ENCODE peak calls at places on chromosomes 11 and 22, in four cellular contexts. One of them, this sample, is unnamed.

GRCh38 chr22:49973018-49973965 is 12.7 kb downstream of the PIM3 start:
- DNase-seq in transverse colon: no peak
- DNase-seq in spleen: no peak
- DNase-seq in GM12892: no peak
- DNase-seq in this sample: no peak

GRCh38 chr11:37442576-37442975 is 844.5 kb upstream of the RAG2 start:
- DNase-seq in transverse colon: no peak
- DNase-seq in GM12892: no peak
- DNase-seq in spleen: no peak
- DNase-seq in this sample: no peak

GRCh38 chr11:63719987-63720386 is 38.7 kb downstream of the RTN3 start:
- DNase-seq in GM12892: no peak
- DNase-seq in transverse colon: no peak
- DNase-seq in spleen: no peak
- DNase-seq in this sample: no peak

GRCh38 chr11:73240190-73240781 is 22.2 kb downstream of the P2RY2 start:
- DNase-seq in GM12892: no peak
- DNase-seq in transverse colon: no peak
- DNase-seq in spleen: peak
- DNase-seq in this sample: no peak

GRCh38 chr22:46326066-46326680 is 9.3 kb upstream of the TRMU start:
- DNase-seq in GM12892: no peak
- DNase-seq in spleen: peak
- DNase-seq in transverse colon: no peak
- DNase-seq in this sample: no peak

GRCh38 chr11:19777032-19777341 is 64.3 kb downstream of the NAV2 start:
- DNase-seq in GM12892: peak
- DNase-seq in spleen: no peak
- DNase-seq in transverse colon: peak
- DNase-seq in this sample: no peak

GRCh38 chr11:64713031-64713780 is 9.8 kb downstream of the NRXN2 start:
- DNase-seq in spleen: no peak
- DNase-seq in transverse colon: peak
- DNase-seq in GM12892: no peak
- DNase-seq in this sample: no peak

GRCh38 chr11:132718711-132719641 is 813.3 kb downstream of the OPCML start:
- DNase-seq in spleen: no peak
- DNase-seq in GM12892: no peak
- DNase-seq in transverse colon: peak
- DNase-seq in this sample: no peak

GRCh38 chr11:56783448-56784041 is 35.0 kb upstream of the OR9G4 start:
- DNase-seq in transverse colon: no peak
- DNase-seq in GM12892: no peak
- DNase-seq in spleen: no peak
- DNase-seq in this sample: no peak

GRCh38 chr11:85759915-85760314 is 51.0 kb downstream of the SYTL2 start:
- DNase-seq in transverse colon: no peak
- DNase-seq in GM12892: no peak
- DNase-seq in spleen: no peak
- DNase-seq in this sample: no peak

GRCh38 chr11:85758026-85758425 is 52.9 kb downstream of the SYTL2 start:
- DNase-seq in transverse colon: no peak
- DNase-seq in GM12892: no peak
- DNase-seq in spleen: no peak
- DNase-seq in this sample: no peak

GRCh38 chr11:85758480-85759039 is 52.4 kb downstream of the SYTL2 start:
- DNase-seq in spleen: no peak
- DNase-seq in transverse colon: no peak
- DNase-seq in GM12892: no peak
- DNase-seq in this sample: no peak

GRCh38 chr11:85755285-85755684 is 55.7 kb downstream of the SYTL2 start:
- DNase-seq in transverse colon: no peak
- DNase-seq in spleen: no peak
- DNase-seq in GM12892: no peak
- DNase-seq in this sample: no peak

DNA sequence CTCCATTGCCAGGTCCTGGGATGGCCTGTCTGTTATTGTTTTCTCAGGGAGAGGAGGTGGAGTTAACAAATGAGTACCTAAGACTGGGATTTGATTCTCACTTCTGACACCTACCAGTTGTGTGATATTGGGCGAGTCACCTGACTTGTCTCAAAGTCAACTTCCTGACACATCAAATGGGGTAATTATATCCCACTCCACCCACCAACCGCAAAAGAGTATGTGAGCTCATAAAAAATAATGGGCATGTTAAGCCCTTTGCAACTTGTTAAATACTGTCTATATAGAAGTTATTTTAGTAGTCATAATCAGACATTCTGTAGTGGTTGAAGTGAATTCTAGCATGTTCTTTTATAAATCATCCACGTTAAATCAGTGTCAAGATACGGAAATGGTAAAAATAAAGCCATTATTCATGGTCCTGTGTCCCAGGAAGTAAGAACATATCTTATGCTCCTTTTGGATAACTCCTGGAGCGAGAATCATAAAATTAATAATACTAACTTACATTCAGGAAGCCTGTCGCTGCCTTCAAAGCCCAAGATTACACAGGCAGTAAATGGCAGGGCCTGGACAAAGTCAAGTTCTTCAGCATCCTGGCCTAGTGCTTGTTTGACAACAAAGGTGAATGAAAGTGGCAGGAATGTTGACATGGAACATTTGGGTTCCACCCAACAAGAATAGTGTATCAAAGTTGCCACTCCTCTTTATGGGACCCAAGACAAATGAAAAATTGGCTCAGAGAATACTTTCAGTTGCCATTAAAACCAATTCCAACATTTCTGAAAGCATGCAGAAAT is 54.3 kb downstream of the SYTL2 start:
- DNase-seq in GM12892: no peak
- DNase-seq in spleen: no peak
- DNase-seq in transverse colon: peak
- DNase-seq in this sample: no peak
- TF ChIP-seq POLR2AphosphoS5 in GM12892: no peak
- TF ChIP-seq POLR2AphosphoS5 in spleen: no peak
- TF ChIP-seq POLR2AphosphoS5 in transverse colon: peak
- TF ChIP-seq POLR2AphosphoS5 in this sample: no peak

GRCh38 chr11:117199061-117199915 is at the start of gene TAGLN:
- DNase-seq in transverse colon: peak
- DNase-seq in spleen: no peak
- DNase-seq in GM12892: no peak
- DNase-seq in this sample: no peak

GRCh38 chr11:117201516-117201866 is 2.3 kb downstream of the TAGLN start:
- DNase-seq in GM12892: no peak
- DNase-seq in transverse colon: no peak
- DNase-seq in spleen: no peak
- DNase-seq in this sample: no peak

GRCh38 chr11:117198613-117199012 is 557 bp upstream of the TAGLN start:
- DNase-seq in spleen: no peak
- DNase-seq in transverse colon: no peak
- DNase-seq in GM12892: no peak
- DNase-seq in this sample: no peak

GRCh38 chr11:117200813-117201515 is 1.8 kb downstream of the TAGLN start:
- DNase-seq in spleen: no peak
- DNase-seq in transverse colon: no peak
- DNase-seq in GM12892: no peak
- DNase-seq in this sample: no peak

GRCh38 chr11:117199916-117200812 is 994 bp downstream of the TAGLN start:
- DNase-seq in GM12892: no peak
- DNase-seq in spleen: no peak
- DNase-seq in transverse colon: no peak
- DNase-seq in this sample: no peak
- TF ChIP-seq POLR2AphosphoS5 in GM12892: no peak
- TF ChIP-seq POLR2AphosphoS5 in spleen: no peak
- TF ChIP-seq POLR2AphosphoS5 in transverse colon: no peak
- TF ChIP-seq POLR2AphosphoS5 in this sample: no peak

DNA sequence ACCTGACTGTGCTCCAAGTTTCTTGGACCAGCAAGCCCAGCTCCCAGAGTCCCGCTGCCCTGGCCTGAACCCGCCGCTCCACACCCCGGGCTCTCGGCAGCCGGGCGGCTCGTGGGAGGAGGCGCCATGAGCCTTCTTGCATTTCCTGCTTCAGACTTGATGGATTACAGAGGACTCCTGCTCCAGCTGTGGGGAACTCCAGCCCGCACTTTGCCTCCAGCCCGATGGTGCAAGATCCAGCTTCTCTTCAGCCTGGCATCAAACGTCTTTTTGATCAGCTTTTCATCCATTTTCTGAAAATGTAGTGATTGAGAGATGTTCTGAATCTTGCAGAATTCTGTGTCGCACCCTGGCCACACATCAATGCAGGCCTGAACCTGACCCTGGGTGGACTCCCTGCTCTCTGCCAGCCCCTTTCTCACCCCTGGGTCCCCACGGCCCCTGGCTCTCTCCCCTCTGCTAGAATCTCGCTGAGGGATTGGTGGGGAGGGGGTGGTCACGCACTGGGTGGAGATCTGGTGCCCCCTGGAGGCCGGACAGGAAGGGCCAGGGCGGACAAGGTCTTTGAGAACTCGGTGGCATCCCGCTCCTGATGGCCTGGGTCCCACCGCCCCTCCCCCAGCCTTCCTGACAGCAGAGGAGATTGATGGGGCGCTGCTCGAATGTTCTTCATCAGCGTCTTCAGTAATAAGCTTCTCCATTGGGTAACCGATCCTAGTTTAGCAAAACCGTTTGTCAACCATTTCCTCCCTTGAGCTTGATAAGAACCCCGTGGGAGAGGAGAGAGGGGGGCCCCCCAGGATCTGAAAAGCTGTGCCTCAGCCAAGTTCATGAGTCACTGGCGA is 12.1 kb upstream of the NFAM1 start:
- DNase-seq in spleen: peak
- DNase-seq in GM12892: peak
- DNase-seq in transverse colon: peak
- DNase-seq in this sample: no peak
- TF ChIP-seq POLR2AphosphoS5 in spleen: peak
- TF ChIP-seq POLR2AphosphoS5 in GM12892: no peak
- TF ChIP-seq POLR2AphosphoS5 in transverse colon: no peak
- TF ChIP-seq POLR2AphosphoS5 in this sample: peak

GRCh38 chr11:122723106-122723505 is 67.6 kb downstream of the UBASH3B start:
- DNase-seq in transverse colon: no peak
- DNase-seq in GM12892: no peak
- DNase-seq in spleen: no peak
- DNase-seq in this sample: no peak

GRCh38 chr11:122721964-122722266 is 66.4 kb downstream of the UBASH3B start:
- DNase-seq in GM12892: no peak
- DNase-seq in transverse colon: no peak
- DNase-seq in spleen: no peak
- DNase-seq in this sample: no peak

GRCh38 chr11:122720482-122720881 is 65.0 kb downstream of the UBASH3B start:
- DNase-seq in GM12892: no peak
- DNase-seq in transverse colon: no peak
- DNase-seq in spleen: no peak
- DNase-seq in this sample: no peak

GRCh38 chr11:122723576-122723975 is 68.1 kb downstream of the UBASH3B start:
- DNase-seq in transverse colon: no peak
- DNase-seq in GM12892: no peak
- DNase-seq in spleen: no peak
- DNase-seq in this sample: no peak

DNA sequence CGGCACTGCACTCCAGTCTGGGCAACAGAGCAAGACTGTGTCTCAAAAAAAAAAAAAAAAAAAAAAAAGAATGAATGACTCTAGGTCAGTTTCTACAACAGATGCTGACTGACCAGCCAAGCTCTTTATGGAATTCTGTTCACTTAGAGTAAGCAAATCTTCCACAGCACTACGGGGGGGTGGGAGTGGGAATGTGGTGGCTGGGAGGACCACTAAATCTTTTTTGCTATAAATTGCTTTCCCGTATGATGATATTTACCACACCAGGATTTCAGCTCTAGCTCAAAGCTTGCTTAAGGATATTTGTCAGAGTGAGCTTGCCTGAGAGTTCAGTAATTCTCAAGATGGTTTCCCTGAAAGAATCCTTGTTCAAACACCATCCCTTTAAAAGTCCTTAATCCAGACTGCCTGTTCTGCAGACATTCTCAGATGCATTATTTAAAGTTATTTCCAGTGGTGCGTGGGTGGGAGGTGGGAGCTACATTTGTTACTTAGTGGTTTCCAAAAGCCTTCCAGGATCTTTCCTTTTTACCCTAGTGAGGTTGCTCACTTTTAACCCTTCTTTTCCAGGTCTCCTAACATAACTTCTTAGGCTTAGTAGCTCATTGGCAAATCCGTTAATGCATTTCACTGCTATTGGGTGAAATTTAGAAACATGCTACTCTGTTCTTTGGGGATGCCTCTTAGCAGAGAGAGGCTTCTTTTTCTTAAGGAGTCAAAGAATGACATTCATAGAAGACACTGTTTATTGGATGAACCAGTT is 65.9 kb downstream of the UBASH3B start:
- DNase-seq in GM12892: no peak
- DNase-seq in spleen: no peak
- DNase-seq in transverse colon: no peak
- DNase-seq in this sample: no peak
- TF ChIP-seq POLR2AphosphoS5 in GM12892: no peak
- TF ChIP-seq POLR2AphosphoS5 in spleen: no peak
- TF ChIP-seq POLR2AphosphoS5 in transverse colon: no peak
- TF ChIP-seq POLR2AphosphoS5 in this sample: no peak

GRCh38 chr11:120324932-120325810 is at the start of gene TLCD5:
- DNase-seq in spleen: peak
- DNase-seq in GM12892: peak
- DNase-seq in transverse colon: peak
- DNase-seq in this sample: no peak
- TF ChIP-seq POLR2AphosphoS5 in spleen: peak
- TF ChIP-seq POLR2AphosphoS5 in GM12892: no peak
- TF ChIP-seq POLR2AphosphoS5 in transverse colon: peak
- TF ChIP-seq POLR2AphosphoS5 in this sample: peak

This sample was measured in vagina.